ENCODE peak calls at places on chromosomes 4 and X, in six cellular contexts. U is GM12865; Q is amniotic epithelial cell; P is bronchial epithelial cell; S is pons; K is activated CD4-positive, alpha-beta T cell treated with anti-CD3 and anti-CD28 coated beads, Interleukin-2, amount 50 U/mL, for 1 hour. E is an unnamed sample.

GRCh38 chr4:7295201-7295916 is 103.0 kb downstream of the SORCS2 start:
- DNase-seq in U (no peak), Q (no peak), K (no peak), P (no peak), S (peak), E (no peak)

GRCh38 chrX:107730991-107731766 is 44.4 kb downstream of the TSC22D3 start:
- DNase-seq in U (no peak), S (no peak), Q (peak), P (no peak), K (no peak), E (peak)

GRCh38 chr4:185625503-185625902 is 90.2 kb upstream of the PDLIM3 start:
- DNase-seq in S (no peak), U (no peak), P (no peak), K (no peak), Q (no peak), E (no peak)

GRCh38 chr4:61541474-61541873 is 341.3 kb downstream of the ADGRL3 start:
- DNase-seq in S (no peak), P (no peak), K (no peak), U (no peak), Q (no peak), E (no peak)

GRCh38 chr4:73599182-73599581 is 21.1 kb downstream of the RASSF6 start:
- DNase-seq in S (no peak), Q (peak), K (no peak), U (no peak), P (peak), E (peak)

GRCh38 chrX:16838202-16839066 is 31.7 kb downstream of the RBBP7 start:
- DNase-seq in K (no peak), S (no peak), P (peak), U (no peak), Q (peak), E (peak)

GRCh38 chr4:187606581-187606980 is 389.0 kb upstream of the ZFP42 start:
- DNase-seq in K (no peak), S (peak), U (peak), Q (peak), P (peak), E (peak)

GRCh38 chr4:6071191-6071958 is 53.1 kb upstream of the C4orf50 start:
- DNase-seq in K (no peak), Q (no peak), S (no peak), U (no peak), P (no peak), E (no peak)

GRCh38 chr4:4269856-4270255 is 20.1 kb downstream of the LYAR start:
- DNase-seq in P (peak), Q (peak), U (no peak), S (no peak), K (peak), E (peak)

GRCh38 chr4:158729716-158730559 is 6.7 kb upstream of the PPID start:
- DNase-seq in S (peak), Q (peak), P (peak), K (peak), U (peak), E (peak)

GRCh38 chrX:19272452-19272851 is 71.3 kb upstream of the PDHA1 start:
- DNase-seq in K (no peak), S (no peak), P (no peak), Q (peak), U (peak), E (peak)

GRCh38 chr4:182758288-182758687 is 158.9 kb downstream of the DCTD start:
- DNase-seq in P (no peak), S (no peak), U (no peak), K (no peak), Q (no peak), E (no peak)

GRCh38 chrX:42577936-42578335 is 200.0 kb downstream of the PPP1R2C start:
- DNase-seq in S (no peak), P (no peak), K (no peak), U (no peak), Q (no peak), E (no peak)

GRCh38 chrX:45803383-45803921 is 602.8 kb upstream of the DIPK2B start:
- DNase-seq in S (no peak), U (peak), P (peak), Q (peak), K (no peak), E (peak)

GRCh38 chr4:38563703-38564490 is 100.1 kb upstream of the KLF3 start:
- DNase-seq in Q (no peak), U (no peak), K (no peak), S (peak), P (no peak), E (no peak)

GRCh38 chr4:118373614-118374255 is 20.9 kb upstream of the PRSS12 start:
- DNase-seq in U (peak), K (no peak), P (no peak), Q (peak), S (no peak), E (peak)